ENCODE peak calls at places on chromosome 19, in five cellular contexts. Y is MCF 10A, J is tibial artery, S is GM13977, X is astrocyte of the cerebellum. B is an unnamed sample.

GRCh38 chr19:23436944-23437343 is 41.7 kb upstream of the ZNF91 start:
- DNase-seq in Y (no peak), J (no peak), S (no peak), X (no peak), B (peak; percentile 29)

GRCh38 chr19:19539738-19540703 is 2.0 kb downstream of the CILP2 start:
- DNase-seq in Y (no peak), J (no peak), S (peak; percentile 90), X (no peak), B (no peak)

GRCh38 chr19:45512881-45513483 is 5.7 kb downstream of the VASP start:
- DNase-seq in Y (no peak), J (no peak), S (no peak), X (no peak), B (no peak)

GRCh38 chr19:17779281-17779930 is 15.5 kb upstream of the B3GNT3 start:
- DNase-seq in Y (peak; percentile 79), J (peak; percentile 70), S (no peak), X (no peak), B (peak; percentile 40)

GRCh38 chr19:39413269-39413902 is 917 bp downstream of the PLEKHG2 start:
- DNase-seq in Y (no peak), J (peak; percentile 92), S (peak; percentile 73), X (no peak), B (peak; percentile 58)

GRCh38 chr19:17607936-17608335 is 52.5 kb downstream of the COLGALT1 start:
- DNase-seq in Y (no peak), J (no peak), S (no peak), X (no peak), B (no peak)

GRCh38 chr19:52453324-52454094 is at the start of gene ZNF578:
- DNase-seq in Y (no peak), J (peak; percentile 79), S (peak; percentile 42), X (peak; percentile 42), B (no peak)

GRCh38 chr19:5624154-5624663 is 1.3 kb downstream of the SAFB start:
- DNase-seq in Y (peak; percentile 43), J (no peak), S (no peak), X (peak; percentile 15), B (peak; percentile 30)

GRCh38 chr19:46892252-46893179 is 31.7 kb downstream of the ARHGAP35 start:
- DNase-seq in Y (no peak), J (no peak), S (peak; percentile 35), X (no peak), B (no peak)

GRCh38 chr19:55484571-55485438 is at the start of gene NAT14:
- DNase-seq in Y (peak; percentile 50), J (no peak), S (peak; percentile 97), X (no peak), B (peak; percentile 67)

GRCh38 chr19:50178320-50178719 is 15.2 kb upstream of the IZUMO2 start:
- DNase-seq in Y (no peak), J (no peak), S (no peak), X (no peak), B (no peak)

GRCh38 chr19:16831531-16831930 is 2.3 kb downstream of the SIN3B start:
- DNase-seq in Y (no peak), J (no peak), S (no peak), X (no peak), B (no peak)

DNA sequence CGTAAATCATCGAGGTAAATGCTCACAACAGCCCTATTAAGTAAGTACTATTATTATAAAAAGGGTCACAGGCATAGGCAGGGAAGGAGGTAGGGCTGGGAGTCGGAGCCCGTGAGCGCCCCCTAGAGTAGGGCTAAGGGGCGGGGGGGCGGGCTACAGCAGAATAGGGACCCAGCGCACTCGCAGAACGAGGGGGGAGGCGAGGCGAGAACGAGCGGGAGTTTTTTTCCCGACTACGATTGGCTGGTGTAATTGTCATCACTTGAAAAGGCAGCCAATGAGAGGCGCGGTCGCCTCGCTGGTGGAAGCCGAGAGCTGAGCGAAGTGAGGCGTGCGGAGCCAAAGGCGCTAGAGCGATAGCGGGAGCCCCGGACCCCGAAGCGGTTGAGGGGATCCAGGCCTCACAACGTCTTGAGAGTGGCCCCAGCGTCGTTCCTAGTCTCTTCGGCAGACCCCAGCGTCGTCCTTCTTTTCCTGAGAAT is 24.2 kb downstream of the KEAP1 start:
- DNase-seq in Y (peak; percentile 17), J (peak; percentile 96), S (peak; percentile 71), X (peak; percentile 52), B (peak; percentile 74)
- TF ChIP-seq CTCF in Y (peak; percentile 30), J (peak; percentile 86), S (peak; percentile 34), X (peak; percentile 28), B (peak; percentile 57)

DNA sequence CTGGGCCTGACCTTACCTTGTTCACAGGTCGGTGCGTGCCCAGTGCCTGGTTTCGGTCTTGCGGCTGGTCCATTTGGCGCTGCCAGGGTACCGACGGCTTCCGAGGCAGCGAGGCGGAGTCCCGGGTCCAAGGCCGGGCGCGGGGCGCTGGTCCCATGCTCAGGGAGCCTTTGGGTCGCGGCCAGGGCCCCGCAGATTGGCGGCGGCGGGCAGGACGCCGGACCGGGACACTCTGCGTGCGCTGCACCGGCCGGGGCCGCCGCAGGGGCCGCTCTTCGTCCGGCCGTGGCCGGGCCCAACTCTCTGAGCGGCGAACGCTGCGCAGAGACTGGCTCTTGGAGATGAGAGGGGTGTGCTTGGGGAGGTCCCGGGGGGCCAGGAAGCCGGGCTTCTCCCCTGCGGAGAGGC is 3.3 kb upstream of the WIZ start:
- DNase-seq in Y (no peak), J (no peak), S (no peak), X (no peak), B (no peak)
- TF ChIP-seq CTCF in Y (no peak), J (peak; percentile 27), S (no peak), X (no peak), B (no peak)

DNA sequence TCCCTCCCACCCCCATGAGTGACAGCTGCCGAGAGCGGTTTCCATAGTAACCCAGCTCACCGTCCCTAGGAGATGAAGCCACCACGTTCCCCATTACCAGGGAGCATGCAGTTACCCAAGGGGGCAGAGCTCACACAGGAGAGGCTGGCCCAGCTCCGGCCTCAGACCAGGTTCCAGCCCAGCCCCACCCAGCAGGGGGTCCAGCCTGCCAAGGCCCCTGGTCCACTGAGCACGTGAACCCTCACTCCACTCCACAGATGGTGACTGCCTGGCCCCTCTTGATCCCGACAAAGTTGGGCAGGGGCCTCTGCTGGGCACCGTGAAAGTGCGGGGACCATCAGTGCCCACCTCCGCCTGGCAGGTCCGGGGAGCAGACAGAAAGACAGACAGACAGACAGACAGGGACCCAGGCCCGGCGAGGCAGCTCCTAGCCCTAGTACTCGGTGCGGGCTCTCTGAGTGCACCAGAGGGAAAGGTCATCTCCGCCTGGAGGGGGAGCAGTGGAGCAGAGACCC is 50.7 kb downstream of the CELF5 start:
- DNase-seq in Y (no peak), J (no peak), S (peak; percentile 81), X (no peak), B (peak; percentile 27)
- TF ChIP-seq CTCF in Y (peak; percentile 50), J (no peak), S (peak; percentile 65), X (no peak), B (peak; percentile 63)

GRCh38 chr19:10567696-10568443 is 909 bp downstream of the CDKN2D start:
- DNase-seq in Y (no peak), J (no peak), S (peak; percentile 5), X (no peak), B (peak; percentile 35)

GRCh38 chr19:10566658-10567410 is 1.0 kb upstream of the KRI1 start:
- DNase-seq in Y (no peak), J (no peak), S (peak; percentile 83), X (no peak), B (peak; percentile 95)

GRCh38 chr19:10566408-10566657 is 523 bp upstream of the KRI1 start:
- DNase-seq in Y (no peak), J (no peak), S (no peak), X (no peak), B (no peak)

GRCh38 chr19:10568444-10568825 is 344 bp downstream of the CDKN2D start:
- DNase-seq in Y (peak; percentile 37), J (no peak), S (no peak), X (no peak), B (peak; percentile 89)

DNA sequence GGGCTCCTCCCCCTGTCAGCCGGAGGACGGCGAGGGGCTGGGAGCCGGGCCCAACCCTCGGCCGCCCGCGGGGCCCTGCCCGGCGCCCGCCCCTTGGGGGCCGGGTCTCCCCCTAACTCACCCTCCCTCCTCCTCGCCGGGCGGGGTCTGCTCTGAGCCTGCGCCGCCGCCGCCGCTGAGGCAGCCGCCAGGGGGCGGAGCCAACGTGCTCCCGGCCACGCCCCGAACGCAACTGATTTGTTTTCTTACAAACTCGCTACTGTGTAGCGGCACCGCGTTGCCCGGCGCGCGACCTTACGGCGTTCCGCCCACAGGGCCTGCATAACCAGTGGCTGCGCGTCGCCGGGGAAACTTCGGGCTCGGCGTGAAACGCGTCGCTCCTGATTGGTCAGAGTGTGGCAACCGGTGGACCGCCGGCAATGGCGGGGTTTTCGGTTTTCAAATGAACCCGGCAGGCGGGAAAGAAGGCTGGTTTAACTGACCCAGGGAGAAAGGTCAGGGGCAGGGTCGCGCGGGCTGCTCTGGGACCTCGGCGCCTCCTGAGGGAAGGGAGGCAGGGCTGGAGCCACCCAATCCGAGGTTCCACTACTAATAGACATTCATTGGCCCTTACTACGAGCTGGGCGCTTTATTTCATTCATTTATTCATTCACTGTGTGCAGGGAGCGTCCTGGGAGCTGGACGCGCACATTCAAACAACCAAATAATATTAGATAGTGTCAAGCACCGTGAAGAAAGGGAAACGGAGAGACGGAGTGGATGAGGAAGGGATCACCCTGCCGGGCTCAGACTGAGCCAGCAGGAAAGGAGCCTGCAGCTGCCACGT is at the start of gene CDKN2D:
- DNase-seq in Y (peak; percentile 99), J (peak; percentile 100), S (peak; percentile 91), X (peak; percentile 99), B (peak; percentile 100)
- TF ChIP-seq CTCF in Y (no peak), J (peak; percentile 31), S (no peak), X (no peak), B (no peak)

DNA sequence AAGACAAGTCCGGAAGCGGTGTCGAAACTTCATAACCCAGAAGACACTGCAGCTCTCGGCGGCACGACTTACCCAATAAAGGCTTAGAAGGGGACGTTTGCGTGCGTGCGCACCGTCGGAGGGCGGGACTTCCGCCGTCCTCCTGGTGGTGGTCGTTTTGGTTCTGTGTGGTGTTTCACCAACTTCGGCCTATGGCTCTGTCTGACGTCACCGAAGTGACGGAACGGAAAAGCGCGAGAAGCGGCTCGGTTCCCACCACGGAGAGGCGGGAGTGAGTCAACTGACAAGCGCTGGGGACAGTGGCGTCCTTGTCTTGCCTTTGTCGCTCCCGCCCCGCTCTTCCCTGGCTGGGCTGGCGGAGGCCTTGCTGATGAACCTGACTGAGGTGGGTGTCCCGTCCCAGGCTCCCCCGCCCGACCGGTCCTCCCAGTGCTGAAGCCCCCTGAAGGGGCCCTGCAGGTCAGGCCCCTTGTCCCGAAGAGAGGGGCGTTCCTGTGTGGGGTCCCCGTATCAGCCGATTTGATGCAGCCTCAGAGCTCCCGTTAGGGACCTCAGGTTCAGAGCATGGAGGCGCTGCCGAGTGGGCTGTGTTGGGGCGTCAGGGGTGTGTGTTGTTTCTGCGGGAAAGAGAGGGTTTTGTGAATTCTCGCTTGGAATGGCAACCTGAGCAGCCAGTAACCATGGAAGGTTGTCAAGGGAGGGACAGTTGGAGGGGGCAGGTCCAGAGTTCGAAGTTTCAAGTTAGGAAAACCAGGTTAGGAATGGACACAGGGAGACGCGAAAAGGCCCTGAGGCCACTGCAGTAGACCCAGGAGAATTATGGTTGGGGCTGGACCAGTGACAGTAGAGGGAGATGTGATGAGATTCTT is at the start of gene ZNF548:
- DNase-seq in Y (peak; percentile 97), J (peak; percentile 98), S (peak; percentile 91), X (peak; percentile 98), B (peak; percentile 97)
- TF ChIP-seq CTCF in Y (no peak), J (peak; percentile 29), S (no peak), X (no peak), B (no peak)

GRCh38 chr19:4622695-4623421 is 16.5 kb upstream of the TNFAIP8L1 start:
- DNase-seq in Y (no peak), J (no peak), S (no peak), X (no peak), B (no peak)
- TF ChIP-seq CTCF in Y (no peak), J (no peak), S (no peak), X (peak; percentile 14), B (no peak)